ENCODE peak calls at places on chromosomes 4 and X, in eight cellular contexts. V is iris pigment epithelial cell; F is posterior vena cava; M is stomach; T is AG04449; B is endothelial cell; A is stimulated activated CD8-positive, alpha-beta memory T cell treated with anti-CD3 and anti-CD28 coated beads, Interleukin-2, amount 100 ng/mL, for 48 hours; X is effector memory CD8-positive, alpha-beta T cell. H is an unnamed sample.

GRCh38 chr4:57109847-57110634 is at the start of gene IGFBP7:
- DNase-seq in B (peak), F (peak), X (no peak), V (peak), M (peak), T (no peak), A (no peak), H (no peak)

GRCh38 chr4:114613579-114613978 is 15.0 kb downstream of the UGT8 start:
- DNase-seq in V (no peak), F (no peak), M (no peak), B (no peak), A (no peak), X (no peak), T (no peak), H (no peak)

GRCh38 chrX:51893931-51894696 is 691 bp downstream of the MAGED1 start:
- DNase-seq in B (peak), X (peak), F (no peak), A (no peak), T (no peak), V (peak), M (no peak), H (peak)

GRCh38 chr4:108555701-108556100 is 64.7 kb upstream of the RPL34 start:
- DNase-seq in A (no peak), B (no peak), T (no peak), V (no peak), F (no peak), M (no peak), X (no peak), H (no peak)

GRCh38 chr4:2251073-2251794 is 9.3 kb upstream of the HAUS3 start:
- DNase-seq in B (no peak), A (no peak), T (no peak), M (peak), V (no peak), X (no peak), F (peak), H (no peak)

GRCh38 chrX:120857240-120857639 is 18.4 kb downstream of the CT47B1 start:
- DNase-seq in T (no peak), V (no peak), M (no peak), X (no peak), F (no peak), A (no peak), B (peak), H (no peak)

GRCh38 chr4:142567199-142567598 is 278.9 kb downstream of the INPP4B start:
- DNase-seq in A (no peak), T (no peak), F (no peak), B (no peak), V (no peak), X (peak), M (no peak), H (peak)

GRCh38 chrX:141903400-141904155 is at the start of gene MAGEC1:
- DNase-seq in T (no peak), A (no peak), F (peak), V (no peak), B (no peak), M (no peak), X (no peak), H (no peak)

GRCh38 chrX:75746891-75747639 is 38.0 kb downstream of the MAGEE2 start:
- DNase-seq in V (peak), X (peak), T (no peak), F (no peak), A (peak), M (peak), B (peak), H (peak)

GRCh38 chr4:165207016-165207430 is 338 bp upstream of the KLHL2 start:
- DNase-seq in T (no peak), V (no peak), M (no peak), B (no peak), X (no peak), A (no peak), F (no peak), H (no peak)

GRCh38 chr4:145279122-145279960 is 99.0 kb upstream of the OTUD4 start:
- DNase-seq in F (no peak), X (no peak), V (peak), B (no peak), M (no peak), T (peak), A (no peak), H (no peak)

GRCh38 chr4:13980317-13980716 is 352.8 kb upstream of the BOD1L1 start:
- DNase-seq in F (no peak), X (no peak), A (no peak), M (no peak), V (peak), B (no peak), T (peak), H (no peak)

GRCh38 chr4:30386266-30386895 is 333.8 kb upstream of the PCDH7 start:
- DNase-seq in A (no peak), V (peak), T (no peak), X (no peak), F (no peak), B (no peak), M (no peak), H (no peak)

GRCh38 chr4:23979534-23979933 is 89.7 kb upstream of the PPARGC1A start:
- DNase-seq in T (no peak), B (no peak), V (no peak), M (no peak), X (no peak), F (no peak), A (no peak), H (no peak)

H was measured in CD4-positive, alpha-beta memory T cell.